ENCODE peak calls at places on chromosomes 4 and X, in five cellular contexts. D is LoVo, R is astrocyte of the spinal cord, Q is cortex of kidney, Z is NCI-H510A treated with DMSO at 0.1 percent for 48 hours. O is an unnamed sample.

GRCh38 chr4:120902925-120903324 is 19.6 kb downstream of the PRDM5 start:
- DNase-seq in R (no peak), Q (no peak), Z (no peak), D (no peak), O (no peak)

GRCh38 chrX:21932277-21932996 is 8.1 kb upstream of the SMS start:
- DNase-seq in Q (no peak), Z (no peak), R (peak), D (no peak), O (no peak)

GRCh38 chr4:123807187-123807586 is 410.6 kb downstream of the SPRY1 start:
- DNase-seq in D (no peak), Z (no peak), Q (no peak), R (no peak), O (no peak)

GRCh38 chr4:5528108-5528507 is 180.3 kb downstream of the EVC2 start:
- DNase-seq in Q (no peak), D (no peak), R (no peak), Z (no peak), O (no peak)

GRCh38 chrX:16869393-16870094 is 618 bp downstream of the RBBP7 start:
- DNase-seq in Z (peak), D (peak), R (peak), Q (peak), O (peak)

GRCh38 chrX:68708503-68709290 is 61.2 kb downstream of the STARD8 start:
- DNase-seq in D (no peak), Z (no peak), Q (no peak), R (no peak), O (no peak)

GRCh38 chr4:108446554-108446953 is 173.8 kb upstream of the RPL34 start:
- DNase-seq in Z (peak), Q (no peak), D (peak), R (no peak), O (no peak)

GRCh38 chr4:68369474-68369805 is 19.6 kb upstream of the YTHDC1 start:
- DNase-seq in D (peak), R (peak), Q (no peak), Z (no peak), O (no peak)

GRCh38 chr4:169620846-169621228 is 459 bp downstream of the CLCN3 start:
- DNase-seq in R (peak), D (no peak), Q (no peak), Z (no peak), O (peak)

GRCh38 chrX:37926700-37927099 is 79.3 kb upstream of the DYNLT3 start:
- DNase-seq in R (peak), Q (no peak), D (peak), Z (peak), O (no peak)

O was measured in heart right ventricle.